ENCODE peak calls at places on chromosomes 11 and 22, in five cellular contexts. R is stimulated activated CD4-positive, alpha-beta T cell treated with anti-CD3 and anti-CD28 coated beads, Interleukin-1b, Interleukin-23, amount 100 ng/mL, for 24 hours; O is globus pallidus; N is AG08395; L is hippocampal formation. W is an unnamed sample.

GRCh38 chr11:28343304-28344233 is 235.4 kb downstream of the METTL15 start:
- DNase-seq in R (no peak), O (no peak), N (peak), L (no peak), W (no peak)

GRCh38 chr22:22371031-22371541 is 126.5 kb downstream of the VPREB1 start:
- DNase-seq in R (no peak), O (peak), N (no peak), L (peak), W (no peak)

GRCh38 chr11:88363566-88364169 is 26.1 kb upstream of the CTSC start:
- DNase-seq in R (no peak), O (no peak), N (peak), L (no peak), W (peak)

GRCh38 chr11:65630215-65630614 is 7.7 kb upstream of the SIPA1 start:
- DNase-seq in R (no peak), O (no peak), N (no peak), L (no peak), W (no peak)

GRCh38 chr22:29581799-29582198 is 886 bp upstream of the NIPSNAP1 start:
- DNase-seq in R (no peak), O (no peak), N (no peak), L (no peak), W (no peak)

GRCh38 chr22:23411739-23412138 is 168.4 kb downstream of the IGLL1 start:
- DNase-seq in R (no peak), O (no peak), N (no peak), L (no peak), W (no peak)

GRCh38 chr11:17793642-17794170 is 59.1 kb downstream of the KCNC1 start:
- DNase-seq in R (no peak), O (no peak), N (no peak), L (no peak), W (no peak)

GRCh38 chr11:57490456-57491248 is 24.9 kb downstream of the SLC43A1 start:
- DNase-seq in R (no peak), O (no peak), N (no peak), L (no peak), W (no peak)

GRCh38 chr22:37274380-37274862 is 7.9 kb upstream of the CYTH4 start:
- DNase-seq in R (no peak), O (peak), N (no peak), L (peak), W (peak)

GRCh38 chr11:5380740-5381342 is 2.8 kb upstream of the OR51M1 start:
- DNase-seq in R (peak), O (peak), N (peak), L (peak), W (peak)

GRCh38 chr11:35343033-35343598 is 76.2 kb downstream of the SLC1A2 start:
- DNase-seq in R (peak), O (no peak), N (no peak), L (no peak), W (no peak)

GRCh38 chr11:31641477-31642062 is 132.0 kb downstream of the ELP4 start:
- DNase-seq in R (no peak), O (peak), N (peak), L (no peak), W (no peak)

GRCh38 chr11:17828311-17828751 is 93.8 kb downstream of the KCNC1 start:
- DNase-seq in R (no peak), O (peak), N (peak), L (no peak), W (no peak)

W was measured in putamen.